ENCODE peak calls at places on chromosomes 5 and 9, in ten cellular contexts. W is heart left ventricle, K is A549, X is GM23338, L is pancreas, N is A673, U is brain microvascular endothelial cell, V is AG10803, H is choroid plexus epithelial cell, Q is upper lobe of left lung. S is an unnamed sample.

GRCh38 chr5:82820958-82821880 is 256.0 kb downstream of the TMEM167A start:
- DNase-seq in W (no peak), K (no peak), X (no peak), L (no peak), N (peak), U (no peak), V (no peak), H (no peak), Q (no peak), S (no peak)

GRCh38 chr9:74499770-74500583 is 2.8 kb downstream of the RORB start:
- DNase-seq in W (no peak), K (no peak), X (peak), L (no peak), N (no peak), U (no peak), V (no peak), H (peak), Q (no peak), S (peak)

GRCh38 chr5:2306711-2307110 is 424.0 kb upstream of the IRX4 start:
- DNase-seq in W (no peak), K (no peak), X (no peak), L (no peak), N (no peak), U (no peak), V (no peak), H (no peak), Q (no peak), S (no peak)

GRCh38 chr9:96241391-96241809 is 60.6 kb downstream of the HSD17B3 start:
- DNase-seq in W (no peak), K (no peak), X (no peak), L (no peak), N (no peak), U (no peak), V (no peak), H (no peak), Q (no peak), S (no peak)

GRCh38 chr9:135085830-135086546 is 1.5 kb upstream of the OLFM1 start:
- DNase-seq in W (peak), K (peak), X (peak), L (peak), N (peak), U (peak), V (peak), H (peak), Q (peak), S (peak)

GRCh38 chr9:127708952-127709587 is 2.3 kb downstream of the CFAP157 start:
- DNase-seq in W (no peak), K (no peak), X (no peak), L (no peak), N (no peak), U (no peak), V (no peak), H (no peak), Q (no peak), S (no peak)

GRCh38 chr9:92747459-92748232 is 17.0 kb downstream of the BICD2 start:
- DNase-seq in W (no peak), K (no peak), X (no peak), L (no peak), N (no peak), U (no peak), V (no peak), H (no peak), Q (no peak), S (no peak)

GRCh38 chr5:169354921-169355320 is 54.0 kb upstream of the SLIT3 start:
- DNase-seq in W (no peak), K (no peak), X (no peak), L (no peak), N (no peak), U (no peak), V (no peak), H (no peak), Q (no peak), S (no peak)

GRCh38 chr5:62143268-62144229 is 162.5 kb upstream of the KIF2A start:
- DNase-seq in W (no peak), K (no peak), X (peak), L (no peak), N (peak), U (no peak), V (peak), H (peak), Q (no peak), S (peak)

GRCh38 chr5:143796110-143796509 is 15.9 kb upstream of the HMHB1 start:
- DNase-seq in W (no peak), K (no peak), X (no peak), L (no peak), N (no peak), U (no peak), V (no peak), H (no peak), Q (no peak), S (peak)

GRCh38 chr5:135667662-135668061 is 88.9 kb upstream of the CXCL14 start:
- DNase-seq in W (no peak), K (no peak), X (no peak), L (no peak), N (no peak), U (no peak), V (no peak), H (no peak), Q (no peak), S (no peak)

GRCh38 chr9:87194471-87194870 is 247.2 kb upstream of the GAS1 start:
- DNase-seq in W (no peak), K (no peak), X (no peak), L (no peak), N (no peak), U (peak), V (peak), H (peak), Q (no peak), S (peak)

GRCh38 chr9:36980148-36980974 is 53.7 kb downstream of the PAX5 start:
- DNase-seq in W (no peak), K (peak), X (peak), L (no peak), N (peak), U (no peak), V (no peak), H (no peak), Q (no peak), S (no peak)

GRCh38 chr9:90112791-90113190 is 508.0 kb downstream of the GADD45G start:
- DNase-seq in W (no peak), K (no peak), X (no peak), L (no peak), N (no peak), U (peak), V (peak), H (peak), Q (no peak), S (peak)

DNA sequence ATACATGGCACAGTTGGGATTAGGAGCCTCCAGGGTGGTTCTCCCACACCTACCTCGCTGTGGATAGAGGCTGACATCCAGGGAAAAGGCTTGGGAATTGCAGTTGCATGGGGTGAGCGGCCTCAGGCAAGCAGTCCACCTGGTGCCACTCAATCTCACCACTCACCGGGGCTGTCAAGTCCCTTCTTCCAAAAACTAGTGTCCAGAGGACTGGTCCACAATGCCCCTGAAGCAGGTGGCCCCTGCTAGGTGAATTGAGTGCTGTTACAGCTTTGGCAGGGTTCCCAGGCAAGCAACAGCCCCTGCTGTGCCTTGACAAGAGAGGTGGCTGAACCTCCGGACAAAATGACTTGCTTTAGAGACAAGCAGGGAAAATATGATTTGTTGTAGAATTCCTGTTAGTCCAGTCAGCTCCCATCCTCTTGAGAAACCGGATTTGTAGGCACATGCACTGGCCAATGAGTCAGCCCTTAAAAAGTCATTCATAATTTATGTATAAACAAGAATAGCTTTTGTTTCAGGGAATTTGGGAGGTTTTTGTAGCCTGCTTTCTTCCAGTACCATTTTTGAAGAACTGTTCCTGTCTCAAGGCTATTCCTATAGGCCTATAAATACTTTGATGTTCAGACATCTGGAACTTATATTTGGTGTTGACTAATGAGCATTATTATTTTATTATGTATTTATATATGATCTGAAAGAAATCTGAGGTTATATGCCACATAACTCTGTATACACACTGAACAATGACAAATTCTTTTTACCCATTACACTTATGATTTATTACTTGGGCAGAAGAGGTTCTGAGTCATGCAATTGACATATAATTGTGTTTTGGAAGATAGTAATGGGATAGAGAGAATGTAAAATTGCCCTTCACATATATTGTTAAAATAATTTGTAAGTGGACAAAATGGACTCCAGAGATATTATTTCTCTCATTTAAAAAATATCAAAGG is 411.1 kb downstream of the ACTL7B start:
- DNase-seq in W (no peak), K (no peak), X (no peak), L (no peak), N (no peak), U (peak), V (peak), H (peak), Q (no peak), S (peak)
- H3K4me3 ChIP-seq in W (no peak), K (no peak), X (no peak), L (no peak), N (no peak), U (no peak), V (peak), H (no peak), Q (no peak), S (peak)

GRCh38 chr5:150175536-150175935 is 9.0 kb downstream of the CDX1 start:
- DNase-seq in W (no peak), K (peak), X (peak), L (no peak), N (peak), U (no peak), V (no peak), H (peak), Q (no peak), S (peak)
- TF ChIP-seq CTCF in W (peak), K (peak), X (peak), L (no peak), N (peak), U (peak), V (peak), H (peak), Q (no peak), S (peak)

DNA sequence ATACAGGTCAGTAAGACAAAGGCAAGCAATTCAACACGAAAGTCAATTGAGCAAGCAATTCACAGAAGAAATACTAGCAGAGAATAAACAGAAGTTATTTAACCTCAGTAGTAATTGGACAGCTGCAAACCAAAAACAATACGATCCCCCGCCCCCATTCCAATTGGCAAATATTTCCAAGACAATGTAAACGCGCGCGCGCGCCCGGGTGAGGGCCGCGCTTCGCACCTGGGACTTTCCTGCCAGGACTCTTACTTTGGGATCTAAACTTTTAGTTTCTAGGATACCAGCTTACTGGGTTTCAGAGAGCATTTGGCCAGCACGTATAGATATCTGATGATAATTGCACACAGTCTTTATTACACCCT is 8.5 kb downstream of the RUFY1 start:
- DNase-seq in W (no peak), K (peak), X (peak), L (peak), N (peak), U (peak), V (peak), H (peak), Q (peak), S (peak)
- H3K4me3 ChIP-seq in W (peak), K (peak), X (peak), L (peak), N (peak), U (peak), V (peak), H (peak), Q (peak), S (peak)

GRCh38 chr5:68367274-68367673 is 151.7 kb downstream of the PIK3R1 start:
- DNase-seq in W (no peak), K (no peak), X (no peak), L (no peak), N (no peak), U (no peak), V (no peak), H (no peak), Q (no peak), S (no peak)

GRCh38 chr5:68368280-68368679 is 152.7 kb downstream of the PIK3R1 start:
- DNase-seq in W (no peak), K (no peak), X (no peak), L (no peak), N (no peak), U (no peak), V (peak), H (no peak), Q (no peak), S (peak)

GRCh38 chr5:68367717-68368116 is 152.2 kb downstream of the PIK3R1 start:
- DNase-seq in W (no peak), K (no peak), X (no peak), L (no peak), N (no peak), U (no peak), V (no peak), H (no peak), Q (no peak), S (no peak)

GRCh38 chr5:68368686-68369359 is 153.3 kb downstream of the PIK3R1 start:
- DNase-seq in W (no peak), K (no peak), X (no peak), L (no peak), N (no peak), U (no peak), V (no peak), H (peak), Q (no peak), S (peak)

GRCh38 chr5:68365894-68366293 is 150.3 kb downstream of the PIK3R1 start:
- DNase-seq in W (no peak), K (no peak), X (no peak), L (no peak), N (no peak), U (no peak), V (no peak), H (no peak), Q (no peak), S (peak)
- TF ChIP-seq CTCF in W (no peak), K (no peak), X (no peak), L (no peak), N (no peak), U (no peak), V (no peak), H (no peak), Q (no peak), S (no peak)

GRCh38 chr5:141413540-141414069 is 818 bp downstream of the PCDHGA10 start:
- DNase-seq in W (no peak), K (no peak), X (no peak), L (no peak), N (no peak), U (no peak), V (no peak), H (no peak), Q (no peak), S (no peak)
- H3K4me3 ChIP-seq in W (peak), K (no peak), X (peak), L (peak), N (no peak), U (peak), V (peak), H (peak), Q (no peak), S (no peak)

GRCh38 chr5:132264546-132265335 is 7.2 kb downstream of the PDLIM4 start:
- DNase-seq in W (no peak), K (no peak), X (no peak), L (no peak), N (no peak), U (no peak), V (no peak), H (no peak), Q (no peak), S (no peak)

GRCh38 chr5:132262882-132263547 is 5.5 kb downstream of the PDLIM4 start:
- DNase-seq in W (no peak), K (no peak), X (no peak), L (no peak), N (no peak), U (no peak), V (no peak), H (no peak), Q (no peak), S (no peak)

GRCh38 chr5:132261881-132262845 is 4.7 kb downstream of the PDLIM4 start:
- DNase-seq in W (no peak), K (no peak), X (no peak), L (no peak), N (no peak), U (no peak), V (no peak), H (no peak), Q (no peak), S (no peak)

GRCh38 chr5:132265336-132266030 is 8.0 kb downstream of the PDLIM4 start:
- DNase-seq in W (peak), K (peak), X (no peak), L (peak), N (peak), U (peak), V (peak), H (peak), Q (no peak), S (peak)

DNA sequence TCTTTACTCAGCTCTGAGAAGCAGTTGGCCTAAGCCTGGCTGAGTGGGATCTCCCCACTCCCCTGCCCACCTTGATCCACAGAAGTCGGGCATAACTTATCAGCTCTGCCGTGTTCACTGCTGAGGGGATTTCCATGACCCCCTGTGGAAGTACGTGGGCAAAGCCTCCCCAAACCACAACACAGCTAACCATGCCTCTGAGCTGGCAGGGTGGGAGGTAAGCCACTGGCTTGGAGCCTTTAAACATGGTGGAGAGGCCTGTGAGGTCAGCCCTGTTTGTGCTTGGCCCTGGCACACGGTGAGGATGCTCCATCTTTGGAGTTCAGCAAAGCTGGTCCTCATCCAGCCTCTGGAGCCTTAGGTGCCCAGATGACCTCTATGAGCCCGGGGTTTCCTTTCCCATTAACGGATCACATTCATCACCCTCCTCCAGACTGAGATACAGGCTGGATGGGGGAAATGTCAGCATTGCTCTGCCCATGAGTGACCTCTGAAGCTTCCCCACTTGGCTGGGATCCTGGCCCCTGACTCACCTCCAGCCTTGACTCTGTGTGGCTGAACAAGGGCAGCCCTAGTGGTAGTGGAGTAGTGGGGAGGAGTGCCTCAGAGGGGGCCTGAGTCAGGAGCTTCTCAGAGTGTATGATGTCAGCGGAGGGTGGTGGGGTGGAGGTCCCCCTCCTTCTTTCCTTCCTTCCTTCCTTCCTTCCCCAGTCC is 6.2 kb downstream of the PDLIM4 start:
- DNase-seq in W (peak), K (peak), X (no peak), L (no peak), N (no peak), U (peak), V (peak), H (peak), Q (no peak), S (peak)
- TF ChIP-seq CTCF in W (no peak), K (no peak), X (no peak), L (no peak), N (no peak), U (peak), V (peak), H (peak), Q (no peak), S (peak)

DNA sequence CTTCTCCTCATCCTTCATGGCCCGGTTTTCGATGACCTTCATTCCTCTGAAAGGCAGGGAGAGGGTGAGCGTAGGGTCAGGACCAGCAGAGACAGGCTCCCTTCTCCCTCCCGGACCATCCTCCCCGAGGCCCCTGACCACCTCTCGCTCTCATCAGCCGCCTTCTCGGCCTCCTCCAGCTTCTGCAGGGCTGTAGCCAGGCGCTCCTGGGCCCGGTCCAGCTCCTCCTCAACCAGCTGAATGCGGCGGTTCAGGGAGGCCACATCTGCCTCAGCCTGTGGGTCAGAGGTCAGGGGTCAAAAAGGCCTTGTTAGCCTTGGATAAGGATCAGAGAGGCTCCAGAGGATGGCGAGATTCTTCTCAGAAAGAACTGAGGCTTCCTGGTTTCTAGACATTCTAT is 4.2 kb downstream of the TPM2 start:
- DNase-seq in W (no peak), K (no peak), X (no peak), L (no peak), N (no peak), U (no peak), V (no peak), H (no peak), Q (peak), S (no peak)
- H3K4me3 ChIP-seq in W (peak), K (no peak), X (no peak), L (no peak), N (no peak), U (no peak), V (peak), H (no peak), Q (no peak), S (no peak)

GRCh38 chr5:133359861-133360260 is 252.5 kb downstream of the FSTL4 start:
- DNase-seq in W (no peak), K (no peak), X (no peak), L (no peak), N (no peak), U (no peak), V (no peak), H (no peak), Q (no peak), S (no peak)
- TF ChIP-seq CTCF in W (no peak), K (no peak), X (no peak), L (no peak), N (no peak), U (no peak), V (no peak), H (no peak), Q (no peak), S (no peak)

DNA sequence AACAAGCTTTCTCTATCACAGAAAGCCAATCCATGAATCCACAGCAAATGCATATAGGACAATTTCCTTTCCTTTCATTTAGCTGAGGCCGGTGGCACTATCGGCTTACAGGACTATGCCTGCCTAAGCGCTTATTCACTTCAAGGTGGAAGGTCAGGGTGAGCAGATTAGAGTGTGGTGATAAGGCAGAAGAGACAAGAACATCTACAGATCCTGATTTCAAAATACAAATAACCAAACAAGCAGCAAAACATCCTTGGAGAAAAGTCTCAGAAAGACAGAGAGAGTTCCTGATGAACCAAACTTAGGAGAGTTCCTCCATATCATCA is 57.2 kb downstream of the MEF2C start:
- DNase-seq in W (no peak), K (no peak), X (no peak), L (no peak), N (no peak), U (peak), V (no peak), H (peak), Q (no peak), S (peak)
- H3K4me3 ChIP-seq in W (peak), K (no peak), X (no peak), L (no peak), N (no peak), U (no peak), V (no peak), H (no peak), Q (no peak), S (no peak)

S was measured in cardiac fibroblast.